ENCODE peak calls at places on chromosomes 13 and 19, in seven cellular contexts. U is cardiac muscle cell, J is left ventricle myocardium inferior, F is right lobe of liver, H is HCT116, W is AG04450, Q is astrocyte. T is an unnamed sample.

GRCh38 chr13:52025475-52026245 is 1.2 kb downstream of the UTP14C start:
- DNase-seq in U (no peak), F (no peak), Q (no peak), H (no peak), W (no peak), J (no peak), T (no peak)

GRCh38 chr19:11478167-11479089 is 2.4 kb downstream of the ELAVL3 start:
- DNase-seq in F (no peak), Q (no peak), W (no peak), H (no peak), U (no peak), J (no peak), T (no peak)

GRCh38 chr13:72506706-72507105 is 220.7 kb downstream of the MZT1 start:
- DNase-seq in U (no peak), F (no peak), H (no peak), Q (no peak), J (no peak), W (no peak), T (no peak)

GRCh38 chr13:105196052-105196451 is 1339.4 kb downstream of the EFNB2 start:
- DNase-seq in H (no peak), U (peak), J (no peak), W (no peak), Q (peak), F (no peak), T (no peak)

GRCh38 chr19:47713046-47714021 is at the start of gene EHD2:
- DNase-seq in W (peak), F (peak), J (peak), Q (peak), H (no peak), U (peak), T (no peak)

GRCh38 chr19:38656171-38656981 is 8.9 kb downstream of the ACTN4 start:
- DNase-seq in W (no peak), Q (peak), U (peak), F (no peak), J (no peak), H (no peak), T (no peak)

GRCh38 chr13:42985312-42986175 is 6.5 kb downstream of the EPSTI1 start:
- DNase-seq in H (no peak), J (no peak), F (peak), Q (no peak), U (peak), W (no peak), T (no peak)

GRCh38 chr13:62205273-62205672 is 789.6 kb upstream of the PCDH20 start:
- DNase-seq in U (no peak), J (no peak), H (no peak), Q (no peak), W (no peak), F (no peak), T (no peak)

GRCh38 chr13:43006893-43007631 is 15.0 kb upstream of the EPSTI1 start:
- DNase-seq in H (no peak), J (no peak), W (no peak), U (peak), F (no peak), Q (peak), T (no peak)

GRCh38 chr19:58480831-58481230 is 4.7 kb downstream of the ZNF446 start:
- DNase-seq in W (no peak), U (no peak), J (no peak), Q (no peak), F (no peak), H (no peak), T (no peak)

GRCh38 chr19:55165952-55166529 is 372 bp downstream of the DNAAF3 start:
- DNase-seq in U (peak), J (peak), Q (peak), W (no peak), F (peak), H (peak), T (no peak)

GRCh38 chr19:10290876-10291553 is 1.3 kb downstream of the ICAM5 start:
- DNase-seq in J (peak), W (no peak), F (peak), Q (no peak), U (peak), H (peak), T (no peak)

GRCh38 chr19:48183356-48183755 is 12.9 kb downstream of the ZSWIM9 start:
- DNase-seq in J (no peak), Q (no peak), U (no peak), H (no peak), W (no peak), F (no peak), T (no peak)

GRCh38 chr13:51181752-51182383 is 40.3 kb upstream of the FAM124A start:
- DNase-seq in W (no peak), U (no peak), Q (no peak), H (no peak), J (no peak), F (no peak), T (no peak)

GRCh38 chr19:46714523-46715106 is 2.3 kb downstream of the PRKD2 start:
- DNase-seq in J (no peak), W (no peak), H (no peak), U (no peak), F (no peak), Q (no peak), T (no peak)

GRCh38 chr13:51541037-51541436 is 43.2 kb upstream of the WDFY2 start:
- DNase-seq in J (no peak), W (no peak), H (no peak), U (no peak), F (no peak), Q (no peak), T (no peak)

GRCh38 chr13:25067054-25067453 is 28.9 kb upstream of the PABPC3 start:
- DNase-seq in H (no peak), W (no peak), J (no peak), Q (no peak), F (no peak), U (no peak), T (no peak)

GRCh38 chr13:102948006-102948405 is 102.2 kb downstream of the ERCC5 start:
- DNase-seq in W (no peak), H (no peak), U (peak), Q (no peak), J (no peak), F (no peak), T (no peak)

GRCh38 chr13:48769107-48769704 is 115.5 kb downstream of the CYSLTR2 start:
- DNase-seq in J (peak), W (peak), F (peak), U (peak), Q (peak), H (peak), T (no peak)

GRCh38 chr19:32570081-32570785 is 10.8 kb upstream of the PDCD5 start:
- DNase-seq in Q (peak), F (no peak), H (peak), J (no peak), U (peak), W (peak), T (no peak)

GRCh38 chr19:29400917-29401711 is 124.7 kb upstream of the VSTM2B start:
- DNase-seq in U (no peak), Q (no peak), J (no peak), W (no peak), F (no peak), H (no peak), T (no peak)

GRCh38 chr19:8505680-8506401 is 3.4 kb upstream of the PRAM1 start:
- DNase-seq in J (peak), U (peak), F (peak), H (no peak), W (peak), Q (peak), T (no peak)

GRCh38 chr13:51644649-51645048 is 60.4 kb downstream of the WDFY2 start:
- DNase-seq in F (no peak), J (no peak), U (peak), W (no peak), Q (peak), H (no peak), T (no peak)

GRCh38 chr19:14826006-14826405 is 9.0 kb downstream of the OR7A5 start:
- DNase-seq in W (no peak), H (no peak), Q (no peak), F (no peak), U (no peak), J (no peak), T (peak)

GRCh38 chr13:20716951-20717350 is 13.5 kb downstream of the IL17D start:
- DNase-seq in Q (no peak), J (no peak), W (no peak), U (no peak), F (no peak), H (no peak), T (no peak)

GRCh38 chr19:10677796-10678195 is 23.4 kb upstream of the QTRT1 start:
- DNase-seq in W (no peak), Q (no peak), F (peak), U (no peak), H (no peak), J (no peak), T (no peak)

GRCh38 chr13:102251817-102252216 is 150.0 kb downstream of the FGF14 start:
- DNase-seq in W (no peak), U (no peak), J (no peak), H (no peak), F (no peak), Q (no peak), T (no peak)

GRCh38 chr13:81080911-81081454 is 740.1 kb upstream of the SPRY2 start:
- DNase-seq in U (no peak), W (no peak), Q (no peak), J (no peak), F (no peak), H (no peak), T (no peak)

GRCh38 chr13:81078048-81078447 is 737.1 kb upstream of the SPRY2 start:
- DNase-seq in U (no peak), F (no peak), W (no peak), J (no peak), Q (no peak), H (no peak), T (no peak)
- H3K27ac ChIP-seq in U (no peak), F (no peak), W (no peak), J (no peak), Q (no peak), H (no peak), T (no peak)

DNA sequence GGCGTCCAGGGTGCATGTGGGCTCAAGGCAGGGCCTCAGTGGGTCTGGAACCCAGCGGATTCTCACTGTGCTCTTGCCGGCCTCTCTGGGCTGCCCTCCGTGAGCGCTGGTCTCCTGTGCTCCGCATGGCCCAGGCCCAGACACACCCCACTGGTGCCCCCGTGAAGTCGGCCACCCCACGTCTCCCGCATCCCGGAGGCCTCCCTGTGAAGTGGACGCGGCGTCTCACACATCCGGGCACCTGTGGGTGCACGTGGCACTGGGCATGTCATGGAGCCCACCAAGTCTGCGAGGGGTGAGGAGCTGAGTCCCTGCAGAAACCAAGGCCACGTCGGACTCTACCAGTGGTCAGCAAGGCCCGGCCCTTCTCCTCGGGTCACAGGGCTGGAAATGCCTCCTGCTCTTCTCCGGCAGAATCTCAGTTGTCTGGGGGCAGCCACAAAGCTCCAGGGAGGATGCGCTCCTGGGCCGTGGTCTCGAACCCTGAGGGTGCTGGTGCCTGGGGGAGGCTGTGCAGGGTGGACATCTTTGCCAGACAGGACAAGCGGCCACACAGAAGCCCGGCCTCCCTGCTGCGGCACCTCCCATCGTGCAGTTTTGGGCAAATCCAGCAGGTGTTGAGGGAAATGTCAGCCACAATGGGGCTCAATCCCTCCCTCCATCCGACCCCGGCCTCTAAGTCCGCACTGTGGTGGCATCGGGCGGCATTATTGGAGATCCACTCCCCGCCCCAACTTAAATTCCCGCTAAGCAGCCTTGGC is 2.2 kb downstream of the C13orf46 start:
- DNase-seq in H (no peak), J (peak), U (no peak), F (peak), Q (no peak), W (no peak), T (no peak)
- H3K27ac ChIP-seq in H (no peak), J (peak), U (no peak), F (peak), Q (no peak), W (peak), T (peak)

GRCh38 chr19:2100719-2101061 is 4.0 kb downstream of the IZUMO4 start:
- DNase-seq in F (peak), J (no peak), Q (no peak), W (no peak), H (no peak), U (no peak), T (no peak)
- H3K27ac ChIP-seq in F (no peak), J (no peak), Q (no peak), W (no peak), H (no peak), U (no peak), T (no peak)

DNA sequence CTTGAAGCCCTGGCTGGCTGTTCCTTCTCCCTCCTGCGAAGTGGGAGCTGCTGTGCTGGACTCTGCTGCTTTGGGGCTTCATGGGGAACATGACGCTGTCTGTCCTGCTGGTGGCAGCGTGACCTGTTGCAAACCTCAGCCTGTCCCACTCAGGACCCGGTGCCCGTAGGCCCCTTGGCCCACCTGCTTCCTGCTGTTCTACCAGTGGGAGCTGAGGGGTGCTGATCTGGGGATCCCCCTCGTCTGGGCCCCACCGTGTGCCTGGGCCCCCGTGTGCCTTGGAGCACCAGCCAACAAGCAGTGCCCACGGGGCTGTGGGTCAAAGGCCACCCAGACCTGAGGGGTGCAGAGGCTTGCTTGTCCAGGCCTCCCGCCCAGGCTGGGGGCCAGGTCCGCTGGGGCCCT is 5.3 kb downstream of the SPPL2B start:
- DNase-seq in U (no peak), W (no peak), H (no peak), F (no peak), J (no peak), Q (no peak), T (no peak)
- H3K27ac ChIP-seq in U (peak), W (no peak), H (peak), F (no peak), J (no peak), Q (no peak), T (no peak)

DNA sequence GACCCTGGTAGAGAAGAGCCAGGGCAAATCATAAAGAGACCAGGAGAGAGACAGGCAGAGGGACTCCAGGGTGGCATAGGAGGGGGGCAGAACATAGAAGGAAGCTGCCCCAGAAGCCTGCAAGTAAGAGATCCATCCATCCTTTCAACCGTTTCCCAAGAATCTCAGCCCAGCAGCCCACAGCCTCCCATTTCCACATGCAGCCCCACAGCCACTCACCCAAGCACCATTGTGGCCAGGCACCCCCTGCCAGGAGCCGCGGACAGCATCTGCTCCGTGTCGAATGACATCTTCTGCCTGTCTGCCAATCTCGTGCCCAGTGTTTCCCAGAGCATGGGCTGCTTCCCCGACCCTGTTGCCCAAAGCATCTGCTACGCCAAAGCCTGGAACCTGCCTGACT is 618 bp downstream of the DMKN start:
- DNase-seq in F (no peak), J (no peak), U (no peak), W (no peak), Q (no peak), H (no peak), T (no peak)
- H3K27ac ChIP-seq in F (no peak), J (no peak), U (no peak), W (no peak), Q (no peak), H (no peak), T (peak)

DNA sequence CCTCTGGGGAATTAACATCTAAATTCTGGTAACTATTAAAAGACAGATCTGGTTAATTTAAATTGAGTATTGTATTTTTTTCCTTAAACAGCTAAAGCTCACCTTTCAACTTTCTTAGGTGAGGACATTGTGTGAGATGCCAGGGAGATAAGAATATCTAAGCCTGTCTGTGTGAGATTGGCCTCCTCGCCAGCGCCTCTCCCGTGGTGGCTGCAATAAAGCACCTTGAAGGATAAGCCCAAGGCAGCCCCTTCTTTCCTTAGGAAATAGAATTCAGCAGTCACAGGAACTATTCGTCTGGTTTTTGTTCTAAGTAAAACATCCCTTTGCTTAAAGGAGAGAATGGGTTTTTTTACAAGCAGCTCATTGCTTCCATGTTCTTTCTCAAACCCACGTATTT is 24.6 kb downstream of the NAXD start:
- DNase-seq in H (no peak), Q (no peak), J (no peak), W (no peak), F (no peak), U (no peak), T (no peak)
- H3K27ac ChIP-seq in H (no peak), Q (peak), J (no peak), W (no peak), F (no peak), U (peak), T (no peak)

GRCh38 chr13:46555722-46556121 is 2.8 kb downstream of the LRCH1 start:
- DNase-seq in H (no peak), F (no peak), J (no peak), U (no peak), W (no peak), Q (no peak), T (no peak)
- H3K27ac ChIP-seq in H (no peak), F (no peak), J (peak), U (no peak), W (no peak), Q (no peak), T (peak)

DNA sequence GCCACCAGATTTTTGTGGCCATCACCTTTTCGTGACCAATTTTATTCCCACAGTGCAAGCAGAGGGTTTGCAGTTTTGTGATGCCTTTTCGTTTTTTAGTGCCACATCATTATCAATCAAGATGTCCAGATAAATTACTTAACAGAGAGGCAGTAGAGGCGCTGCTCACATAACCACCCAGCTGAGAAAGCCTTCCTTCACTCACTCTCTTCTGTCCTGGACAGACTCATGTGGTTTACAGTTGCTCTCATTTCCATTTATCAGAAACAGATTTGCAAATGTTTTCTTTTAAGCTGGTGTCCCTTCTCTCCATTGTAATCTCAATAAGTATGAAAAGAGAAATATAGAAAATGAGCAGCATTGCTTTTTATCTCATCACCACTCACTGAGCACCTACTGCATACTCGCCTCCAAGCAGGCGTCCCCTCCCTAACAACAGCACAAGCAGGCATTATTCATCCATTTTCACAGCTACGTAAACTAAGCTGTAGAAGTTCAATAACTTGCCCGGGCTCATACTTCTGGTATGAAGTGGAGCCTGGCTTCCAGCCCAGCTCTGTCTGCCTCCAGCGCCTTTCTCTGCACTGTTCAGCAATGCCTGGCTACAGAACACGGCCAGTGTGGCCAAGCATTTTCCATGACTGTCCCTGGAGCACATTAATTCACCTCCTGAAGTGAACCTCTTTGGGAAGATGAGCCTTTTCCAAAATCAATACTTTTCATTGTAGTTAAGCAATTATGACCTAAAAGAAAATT is 34.6 kb upstream of the KATNAL1 start:
- DNase-seq in J (peak), H (peak), F (peak), U (peak), W (peak), Q (peak), T (peak)
- H3K27ac ChIP-seq in J (peak), H (peak), F (peak), U (no peak), W (peak), Q (no peak), T (peak)

GRCh38 chr19:45677351-45678230 is 9.6 kb downstream of the GIPR start:
- DNase-seq in J (peak), H (peak), Q (peak), F (peak), U (peak), W (no peak), T (peak)

GRCh38 chr19:45682117-45682516 is 9.6 kb downstream of the SNRPD2 start:
- DNase-seq in H (no peak), J (no peak), W (no peak), F (no peak), U (no peak), Q (no peak), T (no peak)

GRCh38 chr19:45682908-45683307 is 8.8 kb downstream of the SNRPD2 start:
- DNase-seq in W (no peak), H (no peak), J (no peak), F (no peak), U (no peak), Q (no peak), T (no peak)

GRCh38 chr19:45676851-45677263 is 8.8 kb downstream of the GIPR start:
- DNase-seq in W (no peak), Q (no peak), U (no peak), F (peak), H (no peak), J (no peak), T (no peak)

DNA sequence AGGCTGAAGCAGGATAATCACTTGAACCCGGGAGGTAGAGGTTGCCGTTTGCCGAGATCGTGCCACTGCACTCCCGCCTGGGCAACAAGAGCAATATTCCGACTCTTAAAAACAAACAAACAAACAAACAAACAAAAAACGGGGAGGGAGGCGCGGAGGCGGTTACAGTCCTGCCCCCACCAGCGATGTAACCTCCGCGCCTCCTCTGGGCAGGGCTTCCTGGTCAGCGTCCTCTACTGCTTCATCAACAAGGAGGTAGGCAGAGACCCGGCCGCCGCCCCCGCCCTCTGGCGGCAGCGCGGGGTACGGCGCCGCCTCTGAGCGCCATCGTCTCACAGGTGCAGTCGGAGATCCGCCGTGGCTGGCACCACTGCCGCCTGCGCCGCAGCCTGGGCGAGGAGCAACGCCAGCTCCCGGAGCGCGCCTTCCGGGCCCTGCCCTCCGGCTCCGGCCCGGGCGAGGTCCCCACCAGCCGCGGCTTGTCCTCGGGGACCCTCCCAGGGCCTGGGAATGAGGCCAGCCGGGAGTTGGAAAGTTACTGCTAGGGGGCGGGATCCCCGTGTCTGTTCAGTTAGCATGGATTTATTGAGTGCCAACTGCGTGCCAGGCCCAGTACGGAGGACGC is 10.2 kb downstream of the SNRPD2 start:
- DNase-seq in U (peak), Q (peak), H (peak), J (peak), F (peak), W (no peak), T (no peak)
- H3K27ac ChIP-seq in U (no peak), Q (no peak), H (peak), J (peak), F (no peak), W (no peak), T (peak)